ENCODE peak calls at places on chromosome 4, in eight cellular contexts. U is activated gamma-delta T cell treated with anti-CD3 and anti-CD28 coated beads, Interleukin-2, amount 50 U/mL, for 16 hours; R is stimulated activated CD4-positive, alpha-beta T cell treated with anti-CD3 and anti-CD28 coated beads, Interleukin-2, amount 100 ng/mL, for 24 hours; T is fibroblast of lung; S is endothelial cell; Z is DND-41; V is COR-L47; K is hippocampal formation. I is an unnamed sample.

GRCh38 chr4:16897991-16898827 is at the start of gene LDB2:
- DNase-seq in U (no peak), R (no peak), T (peak; percentile 92), S (peak; percentile 55), Z (no peak), V (no peak), K (peak; percentile 54), I (peak; percentile 50)

GRCh38 chr4:105930696-105931095 is 35.4 kb downstream of the NPNT start:
- DNase-seq in U (no peak), R (no peak), T (no peak), S (no peak), Z (no peak), V (no peak), K (no peak), I (no peak)

GRCh38 chr4:1331591-1332353 is 15.2 kb upstream of the UVSSA start:
- DNase-seq in U (no peak), R (no peak), T (no peak), S (no peak), Z (no peak), V (no peak), K (no peak), I (no peak)

GRCh38 chr4:43391084-43391483 is 498.6 kb downstream of the GRXCR1 start:
- DNase-seq in U (no peak), R (no peak), T (no peak), S (no peak), Z (no peak), V (no peak), K (no peak), I (no peak)

GRCh38 chr4:3520276-3520675 is 11.9 kb downstream of the LRPAP1 start:
- DNase-seq in U (no peak), R (no peak), T (no peak), S (no peak), Z (no peak), V (no peak), K (no peak), I (no peak)

GRCh38 chr4:153062652-153063168 is 126.6 kb downstream of the FHDC1 start:
- DNase-seq in U (no peak), R (no peak), T (no peak), S (no peak), Z (no peak), V (no peak), K (no peak), I (no peak)

GRCh38 chr4:126611900-126612299 is 1020.9 kb upstream of the INTU start:
- DNase-seq in U (no peak), R (no peak), T (peak; percentile 49), S (no peak), Z (no peak), V (no peak), K (no peak), I (no peak)

GRCh38 chr4:94277539-94277938 is 65.1 kb downstream of the HPGDS start:
- DNase-seq in U (no peak), R (no peak), T (no peak), S (no peak), Z (no peak), V (no peak), K (no peak), I (no peak)

GRCh38 chr4:38663801-38664703 is at the start of gene KLF3:
- DNase-seq in U (peak; percentile 79), R (peak; percentile 84), T (peak; percentile 88), S (peak; percentile 89), Z (peak; percentile 69), V (peak; percentile 91), K (peak; percentile 93), I (peak; percentile 88)

GRCh38 chr4:81631958-81632439 is 160.3 kb upstream of the RASGEF1B start:
- DNase-seq in U (no peak), R (no peak), T (peak; percentile 84), S (no peak), Z (no peak), V (no peak), K (no peak), I (peak; percentile 59)

GRCh38 chr4:48620861-48621260 is 130.8 kb downstream of the ZAR1 start:
- DNase-seq in U (no peak), R (no peak), T (no peak), S (no peak), Z (no peak), V (no peak), K (no peak), I (no peak)

GRCh38 chr4:184649971-184650855 is 675 bp downstream of the PRIMPOL start:
- DNase-seq in U (peak; percentile 3), R (no peak), T (peak; percentile 55), S (peak; percentile 11), Z (peak; percentile 20), V (peak; percentile 28), K (no peak), I (peak; percentile 83)

GRCh38 chr4:186029731-186030421 is 39.1 kb upstream of the TLR3 start:
- DNase-seq in U (no peak), R (no peak), T (peak; percentile 72), S (no peak), Z (no peak), V (peak; percentile 5), K (peak; percentile 4), I (no peak)

GRCh38 chr4:190020790-190021717 is 6.0 kb downstream of the FRG2 start:
- DNase-seq in U (no peak), R (peak; percentile 59), T (peak; percentile 14), S (peak; percentile 47), Z (no peak), V (no peak), K (no peak), I (no peak)

I was measured in OCI-M1.